ENCODE peak calls at places on chromosomes 11 and 22, in six cellular contexts. Q is NCI-H345; S is IMR-90; E is keratinocyte; F is activated CD8-positive, alpha-beta T cell treated with anti-CD3 and anti-CD28 coated beads for 36 hours; Z is AG09319. I is an unnamed sample.

GRCh38 chr22:17303840-17304779 is 65.2 kb upstream of the CECR2 start:
- DNase-seq in Q (no peak), S (no peak), E (no peak), F (peak), Z (no peak), I (peak)

GRCh38 chr11:64173616-64174355 is 7.9 kb upstream of the MACROD1 start:
- DNase-seq in Q (no peak), S (peak), E (no peak), F (no peak), Z (no peak), I (no peak)

GRCh38 chr11:46039990-46040389 is 81.3 kb downstream of the PHF21A start:
- DNase-seq in Q (no peak), S (peak), E (no peak), F (no peak), Z (peak), I (no peak)

GRCh38 chr11:125329786-125330185 is 165.2 kb downstream of the PKNOX2 start:
- DNase-seq in Q (no peak), S (no peak), E (no peak), F (no peak), Z (no peak), I (no peak)

GRCh38 chr22:38921126-38921525 is 36.3 kb upstream of the APOBEC3A start:
- DNase-seq in Q (peak), S (no peak), E (no peak), F (no peak), Z (no peak), I (no peak)

GRCh38 chr11:17686185-17686980 is 33.0 kb upstream of the MYOD1 start:
- DNase-seq in Q (no peak), S (no peak), E (no peak), F (no peak), Z (no peak), I (no peak)

GRCh38 chr11:46119352-46120216 is 1.7 kb downstream of the PHF21A start:
- DNase-seq in Q (peak), S (peak), E (no peak), F (peak), Z (no peak), I (peak)

GRCh38 chr11:130804306-130805077 is 111.8 kb downstream of the SNX19 start:
- DNase-seq in Q (no peak), S (no peak), E (no peak), F (no peak), Z (no peak), I (peak)

GRCh38 chr22:19848298-19849224 is 6.1 kb downstream of the GNB1L start:
- DNase-seq in Q (no peak), S (no peak), E (no peak), F (no peak), Z (no peak), I (no peak)

GRCh38 chr11:101880208-101880607 is 34.6 kb upstream of the CEP126 start:
- DNase-seq in Q (peak), S (peak), E (no peak), F (no peak), Z (no peak), I (peak)

GRCh38 chr11:107565219-107565937 is at the start of gene ALKBH8:
- DNase-seq in Q (peak), S (peak), E (no peak), F (peak), Z (no peak), I (peak)

GRCh38 chr11:85945788-85946187 is 90.6 kb downstream of the CCDC83 start:
- DNase-seq in Q (no peak), S (no peak), E (no peak), F (no peak), Z (no peak), I (peak)

GRCh38 chr22:32753591-32753990 is 47.9 kb upstream of the TIMP3 start:
- DNase-seq in Q (no peak), S (no peak), E (no peak), F (no peak), Z (no peak), I (no peak)

GRCh38 chr11:58285483-58286040 is 17.5 kb upstream of the OR10W1 start:
- DNase-seq in Q (peak), S (no peak), E (no peak), F (peak), Z (no peak), I (peak)

GRCh38 chr11:120334894-120335462 is 1.2 kb upstream of the ARHGEF12 start:
- DNase-seq in Q (peak), S (peak), E (no peak), F (peak), Z (peak), I (peak)

GRCh38 chr11:46710821-46711269 is 8.2 kb upstream of the F2 start:
- DNase-seq in Q (no peak), S (peak), E (no peak), F (no peak), Z (peak), I (no peak)